ENCODE peak calls at places on chromosomes 11 and 22, in six cellular contexts. D is IMR-90, L is lower lobe of right lung, Z is GM20000, U is endothelial cell, O is PC-3. G is an unnamed sample.

GRCh38 chr11:46681814-46682213 is 18.6 kb downstream of the ARHGAP1 start:
- DNase-seq in D (no peak), L (no peak), Z (no peak), U (no peak), O (no peak), G (no peak)

GRCh38 chr11:2837096-2837601 is 48.4 kb downstream of the CDKN1C start:
- DNase-seq in D (peak), L (peak), Z (no peak), U (peak), O (peak), G (no peak)

GRCh38 chr11:61974766-61975631 is 7.6 kb upstream of the FTH1 start:
- DNase-seq in D (no peak), L (no peak), Z (no peak), U (no peak), O (peak), G (no peak)

GRCh38 chr11:2940166-2940929 is 11.1 kb upstream of the PHLDA2 start:
- DNase-seq in D (no peak), L (peak), Z (no peak), U (no peak), O (peak), G (peak)

GRCh38 chr11:17258670-17259069 is 17.9 kb upstream of the NUCB2 start:
- DNase-seq in D (no peak), L (no peak), Z (no peak), U (no peak), O (no peak), G (no peak)

GRCh38 chr22:36387914-36388864 is at the start of gene MYH9:
- DNase-seq in D (peak), L (peak), Z (peak), U (peak), O (peak), G (peak)

GRCh38 chr11:41457216-41458014 is 2.0 kb downstream of the LRRC4C start:
- DNase-seq in D (no peak), L (no peak), Z (no peak), U (no peak), O (peak), G (no peak)

GRCh38 chr22:41844036-41844435 is 11.1 kb downstream of the SREBF2 start:
- DNase-seq in D (no peak), L (no peak), Z (no peak), U (no peak), O (no peak), G (no peak)

DNA sequence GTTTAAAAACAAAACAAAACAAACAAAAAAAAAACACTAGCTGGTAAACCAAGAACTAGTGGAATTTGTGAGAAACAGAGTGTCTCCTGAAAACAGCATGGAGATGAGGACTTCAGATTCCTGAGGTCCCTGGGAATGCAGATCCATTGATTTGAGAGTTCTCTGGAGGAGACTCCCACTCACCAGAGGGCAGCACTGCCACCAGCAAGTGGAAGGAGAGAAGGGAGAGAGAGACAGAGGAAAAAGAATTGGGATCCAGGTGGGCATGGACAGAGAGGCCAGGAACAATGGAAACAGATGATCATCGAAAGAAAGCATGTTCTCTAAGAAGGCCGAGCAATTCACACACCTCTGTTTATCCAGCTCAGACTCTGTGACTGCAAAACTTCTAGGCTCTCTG is 31.8 kb downstream of the ETS1 start:
- DNase-seq in D (no peak), L (no peak), Z (no peak), U (no peak), O (peak), G (no peak)
- TF ChIP-seq CTCF in D (peak), L (peak), Z (no peak), U (no peak), O (peak), G (no peak)

GRCh38 chr22:27028093-27028492 is 370.7 kb downstream of the MIAT start:
- DNase-seq in D (no peak), L (no peak), Z (no peak), U (no peak), O (no peak), G (no peak)

GRCh38 chr22:27029584-27030130 is 372.3 kb downstream of the MIAT start:
- DNase-seq in D (no peak), L (no peak), Z (no peak), U (no peak), O (no peak), G (no peak)

DNA sequence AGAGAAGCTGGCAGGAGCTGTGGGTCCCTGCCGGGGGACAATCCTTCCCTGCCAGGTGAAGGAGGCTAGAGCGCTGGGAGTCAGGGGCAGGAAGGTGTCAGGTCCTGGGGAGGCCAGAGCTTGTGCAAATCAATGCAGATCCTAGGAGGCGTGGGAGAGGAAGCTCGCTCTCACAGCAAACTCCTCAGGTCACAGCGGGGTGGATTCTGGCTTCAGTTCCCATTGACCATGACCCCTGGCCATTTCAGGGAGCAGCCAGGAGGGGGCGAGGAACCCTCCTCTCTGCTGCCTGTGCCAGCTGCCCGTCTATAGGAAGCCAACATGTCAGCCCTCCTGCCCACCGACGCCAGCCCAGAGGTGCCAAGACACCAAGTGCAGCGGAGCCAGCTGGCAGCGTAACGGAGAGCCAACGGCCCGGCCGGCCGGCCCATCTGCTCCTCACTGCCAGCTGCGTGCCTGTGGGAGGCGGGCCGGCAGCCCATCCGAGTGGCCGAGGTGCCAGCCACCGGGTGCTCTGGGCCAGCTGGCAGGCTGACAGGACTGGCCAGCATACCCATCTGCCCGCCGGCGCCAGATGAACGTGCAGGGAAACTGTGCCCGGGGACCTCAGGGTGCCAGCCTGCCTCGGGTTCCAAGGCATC is 374.9 kb downstream of the MIAT start:
- DNase-seq in D (no peak), L (no peak), Z (no peak), U (peak), O (no peak), G (no peak)
- TF ChIP-seq CTCF in D (no peak), L (no peak), Z (no peak), U (peak), O (no peak), G (no peak)

GRCh38 chr11:31236052-31236652 is 133.4 kb downstream of the DCDC1 start:
- DNase-seq in D (no peak), L (no peak), Z (no peak), U (no peak), O (peak), G (no peak)
- TF ChIP-seq CTCF in D (peak), L (peak), Z (no peak), U (no peak), O (peak), G (peak)

GRCh38 chr22:20258584-20259335 is 9.4 kb downstream of the RTN4R start:
- DNase-seq in D (no peak), L (no peak), Z (peak), U (peak), O (no peak), G (peak)
- TF ChIP-seq CTCF in D (peak), L (no peak), Z (peak), U (peak), O (peak), G (peak)

DNA sequence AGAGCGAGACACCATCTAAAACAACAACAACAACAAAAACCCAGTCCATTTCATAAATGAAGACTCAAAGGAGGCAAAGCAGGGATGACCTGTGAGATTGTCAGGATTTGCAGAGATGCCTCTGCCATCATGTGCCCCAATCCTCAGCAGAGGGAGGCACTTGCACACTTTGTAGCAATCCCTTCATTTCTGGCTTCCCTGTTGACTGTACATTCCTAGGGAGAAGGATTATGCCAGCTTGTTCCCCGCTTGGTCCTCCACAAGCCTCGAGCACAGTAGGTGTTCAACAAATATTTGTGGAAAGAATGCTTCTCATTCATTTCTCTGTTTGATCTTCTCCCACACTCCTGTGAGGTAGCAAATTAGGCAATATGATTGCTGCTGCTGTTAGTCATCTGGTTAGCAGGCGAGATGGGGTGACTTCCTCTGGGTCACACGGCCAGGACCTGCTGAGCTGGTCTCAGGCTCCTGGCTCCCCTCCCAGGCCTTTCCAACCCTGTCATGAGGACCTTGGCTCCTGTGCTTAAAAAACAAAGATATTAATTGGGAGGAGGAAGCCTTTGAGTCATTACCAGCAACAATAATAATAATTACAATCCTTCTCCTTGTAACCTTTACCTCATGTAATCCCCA is 34.1 kb downstream of the LIF start:
- DNase-seq in D (peak), L (peak), Z (no peak), U (no peak), O (peak), G (peak)
- TF ChIP-seq CTCF in D (peak), L (no peak), Z (no peak), U (no peak), O (no peak), G (no peak)

DNA sequence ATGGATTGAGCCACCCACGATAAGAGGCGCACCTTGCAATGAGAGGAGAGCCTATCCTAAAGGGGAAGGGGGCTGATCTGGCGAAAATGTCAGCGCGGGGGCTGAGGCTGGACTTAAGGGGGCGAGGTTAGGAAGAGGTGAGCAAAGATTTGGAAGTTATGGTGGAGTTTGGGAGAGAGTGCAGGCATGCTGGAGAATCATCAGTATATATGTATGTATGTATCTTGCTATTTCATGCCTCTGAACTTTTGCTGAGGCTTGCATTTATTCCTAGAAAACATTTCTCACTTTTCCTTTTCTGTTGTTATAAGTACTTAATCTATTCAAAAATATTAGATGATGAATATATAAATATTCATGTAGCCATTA is 17.2 kb upstream of the THRSP start:
- DNase-seq in D (no peak), L (no peak), Z (no peak), U (no peak), O (no peak), G (no peak)
- TF ChIP-seq CTCF in D (no peak), L (no peak), Z (no peak), U (no peak), O (no peak), G (peak)

DNA sequence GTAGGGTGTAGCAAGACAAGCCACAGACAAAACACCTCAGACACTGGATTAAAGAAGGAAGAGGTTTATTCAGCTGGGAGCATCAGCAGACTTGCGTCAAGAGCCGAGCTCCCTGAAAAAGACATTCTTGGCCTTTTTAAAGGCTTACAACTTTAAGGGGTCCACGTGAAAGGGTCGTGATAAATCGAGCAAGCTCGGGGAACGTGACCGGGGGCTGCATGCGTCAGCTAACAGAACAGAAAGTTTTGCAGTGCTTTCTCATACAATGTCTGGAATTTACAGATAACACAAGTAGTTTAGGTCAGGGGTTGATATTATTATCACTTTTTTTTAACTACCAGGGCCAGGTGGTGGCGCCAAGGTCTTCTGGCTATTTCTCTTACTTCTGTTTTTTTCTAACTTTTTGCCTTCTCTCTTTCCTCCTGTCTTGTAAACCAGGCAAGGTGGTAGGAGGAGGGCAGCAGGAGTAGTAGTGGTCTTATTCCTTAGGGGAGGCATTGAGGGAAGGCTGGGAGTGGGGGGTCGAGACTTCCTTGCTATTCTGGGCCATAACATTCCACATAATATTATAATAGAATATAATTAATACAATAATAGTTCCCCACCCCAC is 631 bp upstream of the ALDH3B1 start:
- DNase-seq in D (peak), L (no peak), Z (peak), U (no peak), O (peak), G (peak)
- TF ChIP-seq CTCF in D (peak), L (no peak), Z (no peak), U (no peak), O (peak), G (no peak)

DNA sequence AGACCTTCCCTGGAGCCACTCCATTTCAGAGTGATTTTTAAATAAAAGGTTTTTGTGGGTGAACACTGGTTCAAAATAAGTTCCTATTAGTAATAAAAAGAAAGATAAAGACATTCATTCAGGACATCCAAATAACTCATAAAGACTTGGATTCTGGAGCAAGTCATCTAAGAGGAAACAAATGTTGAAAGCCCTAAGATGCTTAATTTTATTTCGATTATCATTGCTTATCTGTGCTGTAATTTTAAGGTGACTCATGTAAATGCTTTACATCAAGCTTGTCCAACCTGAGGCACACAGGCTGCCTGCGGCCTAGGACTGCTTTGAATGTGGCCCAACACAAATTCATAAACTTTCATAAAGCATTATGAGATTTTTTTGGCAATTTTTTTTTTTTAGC is 34.2 kb upstream of the DBX1 start:
- DNase-seq in D (no peak), L (no peak), Z (no peak), U (no peak), O (no peak), G (no peak)
- TF ChIP-seq CTCF in D (no peak), L (no peak), Z (no peak), U (no peak), O (no peak), G (no peak)

DNA sequence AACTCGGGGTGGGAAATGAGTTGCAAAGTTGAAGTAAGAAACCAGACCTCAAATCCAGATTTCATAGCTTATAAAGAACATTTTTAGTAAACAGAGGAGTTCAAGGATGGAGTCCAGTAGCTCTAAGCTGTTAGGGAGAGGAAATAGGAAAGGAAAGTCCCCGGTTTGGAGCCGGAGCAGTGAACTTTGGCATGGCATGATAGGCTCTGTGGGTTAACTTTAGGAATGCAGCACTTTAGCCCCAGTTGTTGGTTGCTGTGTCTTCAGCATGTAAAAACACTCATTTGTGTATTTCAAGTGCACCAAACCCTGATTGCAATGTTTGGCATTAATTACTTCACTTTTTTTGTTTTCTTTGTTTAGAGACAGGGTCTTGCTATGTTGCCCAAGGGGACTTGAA is 8.6 kb upstream of the PIK3IP1 start:
- DNase-seq in D (no peak), L (no peak), Z (no peak), U (no peak), O (no peak), G (no peak)
- TF ChIP-seq CTCF in D (no peak), L (no peak), Z (no peak), U (no peak), O (no peak), G (no peak)

GRCh38 chr11:64856382-64857227 is 12.2 kb upstream of the CDC42BPG start:
- DNase-seq in D (peak), L (peak), Z (no peak), U (no peak), O (peak), G (peak)
- TF ChIP-seq CTCF in D (peak), L (no peak), Z (no peak), U (no peak), O (peak), G (no peak)